ENCODE peak calls at places on chromosomes 13 and 19, in four cellular contexts. X is T follicular helper cell, S is ureter, T is T-cell. L is an unnamed sample.

GRCh38 chr19:13057744-13058143 is 44.9 kb downstream of the LYL1 start:
- DNase-seq in X (no peak), S (no peak), T (no peak), L (no peak)

GRCh38 chr13:75258159-75258782 is 223.7 kb downstream of the TBC1D4 start:
- DNase-seq in X (no peak), S (no peak), T (no peak), L (no peak)

GRCh38 chr13:50275392-50276063 is 260.3 kb downstream of the KCNRG start:
- DNase-seq in S (no peak), X (no peak), T (no peak), L (no peak)

GRCh38 chr13:103243495-103243894 is 177.3 kb upstream of the SLC10A2 start:
- DNase-seq in S (no peak), X (no peak), T (no peak), L (no peak)

GRCh38 chr13:49184621-49185020 is 35.5 kb upstream of the MLNR start:
- DNase-seq in S (no peak), T (no peak), X (no peak), L (no peak)

GRCh38 chr13:107650081-107650701 is 565.1 kb downstream of the LIG4 start:
- DNase-seq in S (no peak), X (no peak), T (no peak), L (peak)

GRCh38 chr19:46648961-46649960 is 11.7 kb downstream of the DACT3 start:
- DNase-seq in S (no peak), X (no peak), T (no peak), L (no peak)

GRCh38 chr13:38758278-38758677 is 71.4 kb downstream of the FREM2 start:
- DNase-seq in S (no peak), X (no peak), T (no peak), L (no peak)

GRCh38 chr13:114298866-114299265 is 15.4 kb upstream of the CHAMP1 start:
- DNase-seq in S (no peak), X (no peak), T (no peak), L (no peak)

GRCh38 chr19:35556025-35556590 is 7.3 kb downstream of the ATP4A start:
- DNase-seq in T (no peak), S (no peak), X (no peak), L (no peak)

GRCh38 chr13:45341034-45341798 is at the start of gene TPT1:
- DNase-seq in T (peak), X (peak), S (peak), L (peak)

GRCh38 chr13:33583398-33583797 is 234.6 kb upstream of the RFC3 start:
- DNase-seq in S (no peak), T (no peak), X (no peak), L (no peak)

GRCh38 chr13:45538382-45538781 is 73.6 kb downstream of the COG3 start:
- DNase-seq in X (no peak), T (no peak), S (no peak), L (no peak)

GRCh38 chr13:29129616-29130015 is 309.5 kb downstream of the MTUS2 start:
- DNase-seq in T (no peak), S (no peak), X (no peak), L (no peak)

GRCh38 chr13:110334841-110335490 is 27.9 kb downstream of the COL4A2 start:
- DNase-seq in T (no peak), X (no peak), S (no peak), L (no peak)

GRCh38 chr13:111342716-111343115 is 22.3 kb downstream of the TEX29 start:
- DNase-seq in X (no peak), S (peak), T (no peak), L (no peak)

GRCh38 chr13:71860547-71861131 is 6.4 kb downstream of the DACH1 start:
- DNase-seq in X (no peak), S (no peak), T (no peak), L (no peak)

GRCh38 chr19:4064551-4065260 is 2.0 kb downstream of the ZBTB7A start:
- DNase-seq in S (peak), X (peak), T (peak), L (no peak)

GRCh38 chr13:94480672-94481145 is 1.2 kb upstream of the DCT start:
- DNase-seq in S (no peak), T (no peak), X (no peak), L (no peak)

GRCh38 chr13:32660227-32660626 is 74.0 kb downstream of the PDS5B start:
- DNase-seq in X (no peak), S (no peak), T (no peak), L (no peak)

GRCh38 chr19:1608414-1609391 is 3.4 kb upstream of the UQCR11 start:
- DNase-seq in X (no peak), T (peak), S (no peak), L (no peak)

GRCh38 chr19:39008137-39008536 is 24.2 kb downstream of the FBXO27 start:
- DNase-seq in S (no peak), T (no peak), X (no peak), L (no peak)

GRCh38 chr13:37685206-37685605 is 86.6 kb upstream of the POSTN start:
- DNase-seq in X (no peak), S (no peak), T (no peak), L (no peak)

GRCh38 chr19:40344422-40344821 is 3.8 kb downstream of the C19orf47 start:
- DNase-seq in T (no peak), X (no peak), S (no peak), L (no peak)

GRCh38 chr13:48533986-48534600 is 1.2 kb upstream of the RCBTB2 start:
- DNase-seq in S (no peak), X (no peak), T (no peak), L (no peak)

GRCh38 chr19:3129112-3129511 is 6.7 kb upstream of the GNA15 start:
- DNase-seq in X (no peak), T (no peak), S (no peak), L (no peak)

L was measured in CD4-positive, alpha-beta T cell.